ENCODE peak calls at places on chromosomes 2 and 18, in four cellular contexts. P, Y, Q and V are unnamed samples.

GRCh38 chr2:202877699-202878098 is 6.1 kb upstream of the ICA1L start:
- DNase-seq in Q (no peak), Y (no peak), P (no peak), V (no peak)

GRCh38 chr2:120670371-120670770 is 65.3 kb upstream of the GLI2 start:
- DNase-seq in P (no peak), Q (no peak), Y (no peak), V (no peak)

GRCh38 chr18:58659691-58660090 is 11.6 kb upstream of the MALT1 start:
- DNase-seq in P (no peak), Y (no peak), Q (no peak), V (no peak)

GRCh38 chr2:196076778-196077568 is 8.3 kb upstream of the DNAH7 start:
- DNase-seq in P (no peak), Q (no peak), Y (no peak), V (no peak)

GRCh38 chr2:226793615-226794014 is 6.0 kb downstream of the IRS1 start:
- DNase-seq in Q (no peak), P (no peak), Y (no peak), V (no peak)

GRCh38 chr2:221447310-221447709 is 124.8 kb downstream of the EPHA4 start:
- DNase-seq in P (no peak), Q (no peak), Y (no peak), V (peak; percentile 22)

GRCh38 chr2:61962095-61962984 is 56.9 kb downstream of the COMMD1 start:
- DNase-seq in P (no peak), Y (peak; percentile 40), Q (no peak), V (no peak)

GRCh38 chr18:59540819-59541218 is 156.4 kb downstream of the CCBE1 start:
- DNase-seq in P (peak; percentile 47), Y (no peak), Q (no peak), V (no peak)

GRCh38 chr2:232568161-232568560 is 17.7 kb downstream of the EIF4E2 start:
- DNase-seq in Y (no peak), P (peak; percentile 31), Q (peak; percentile 74), V (peak; percentile 53)

GRCh38 chr2:182784777-182785176 is 68.7 kb downstream of the DNAJC10 start:
- DNase-seq in Y (no peak), Q (no peak), P (no peak), V (no peak)

GRCh38 chr2:1898461-1899395 is 154.4 kb upstream of the PXDN start:
- DNase-seq in P (no peak), Q (no peak), Y (no peak), V (no peak)

GRCh38 chr2:230778350-230779140 is 65.9 kb downstream of the CAB39 start:
- DNase-seq in Q (no peak), Y (no peak), P (no peak), V (no peak)

GRCh38 chr2:241507430-241508239 is 749 bp downstream of the STK25 start:
- DNase-seq in P (no peak), Y (peak; percentile 39), Q (peak; percentile 59), V (no peak)

GRCh38 chr2:86293612-86294011 is 43.8 kb downstream of the REEP1 start:
- DNase-seq in P (no peak), Y (no peak), Q (no peak), V (no peak)

GRCh38 chr2:120436885-120437603 is 91.1 kb downstream of the INHBB start:
- DNase-seq in Q (peak; percentile 22), P (no peak), Y (no peak), V (no peak)

GRCh38 chr18:79903787-79904356 is 47.6 kb downstream of the SLC66A2 start:
- DNase-seq in Y (peak; percentile 3), Q (no peak), P (no peak), V (no peak)

GRCh38 chr2:239026711-239027430 is 179.0 kb downstream of the TWIST2 start:
- DNase-seq in Q (no peak), Y (no peak), P (no peak), V (no peak)

GRCh38 chr18:68847219-68847860 is 49.5 kb downstream of the CCDC102B start:
- DNase-seq in Y (no peak), Q (no peak), P (no peak), V (peak; percentile 13)

GRCh38 chr2:100623921-100624320 is 61.1 kb downstream of the PDCL3 start:
- DNase-seq in Y (no peak), Q (no peak), P (no peak), V (no peak)

GRCh38 chr2:116810645-116811044 is 1003.8 kb upstream of the DDX18 start:
- DNase-seq in Y (no peak), P (no peak), Q (no peak), V (no peak)

GRCh38 chr2:121095257-121096080 is 189.5 kb downstream of the TFCP2L1 start:
- DNase-seq in Q (peak; percentile 76), P (no peak), Y (peak; percentile 78), V (no peak)

GRCh38 chr2:178258916-178259315 is 64.6 kb downstream of the OSBPL6 start:
- DNase-seq in Y (no peak), P (no peak), Q (no peak), V (no peak)

GRCh38 chr2:10236571-10237391 is 65.9 kb upstream of the HPCAL1 start:
- DNase-seq in Q (no peak), P (no peak), Y (no peak), V (no peak)

GRCh38 chr2:109162999-109163398 is 34.0 kb downstream of the SH3RF3 start:
- DNase-seq in Q (no peak), P (no peak), Y (no peak), V (no peak)

GRCh38 chr2:236674646-236675045 is 105.0 kb downstream of the ACKR3 start:
- DNase-seq in Y (no peak), Q (no peak), P (no peak), V (no peak)

GRCh38 chr2:120771556-120772208 is 36.0 kb downstream of the GLI2 start:
- DNase-seq in Y (peak; percentile 32), Q (no peak), P (peak; percentile 71), V (no peak)

GRCh38 chr18:57950542-57950941 is 93.5 kb upstream of the NEDD4L start:
- DNase-seq in P (no peak), Q (no peak), Y (no peak), V (no peak)

GRCh38 chr2:111100087-111100764 is 20.5 kb upstream of the BCL2L11 start:
- DNase-seq in P (no peak), Y (no peak), Q (no peak), V (no peak)

GRCh38 chr2:7950035-7950612 is 731.7 kb upstream of the ID2 start:
- DNase-seq in Y (no peak), Q (no peak), P (no peak), V (no peak)

GRCh38 chr18:71951021-71951420 is 593.1 kb downstream of the CBLN2 start:
- DNase-seq in Q (no peak), Y (no peak), P (no peak), V (no peak)

GRCh38 chr2:103363639-103364038 is 601.8 kb downstream of the TMEM182 start:
- DNase-seq in Y (no peak), P (no peak), Q (no peak), V (no peak)

GRCh38 chr2:202566286-202566685 is 68.5 kb upstream of the FAM117B start:
- DNase-seq in P (no peak), Y (no peak), Q (no peak), V (no peak)

GRCh38 chr18:23115683-23116096 is 19.6 kb upstream of the CABLES1 start:
- DNase-seq in Q (no peak), Y (no peak), P (peak; percentile 89), V (peak; percentile 100)

GRCh38 chr2:191552036-191552435 is 125.9 kb upstream of the NABP1 start:
- DNase-seq in P (no peak), Q (no peak), Y (no peak), V (no peak)

GRCh38 chr18:75727479-75727878 is 300.0 kb upstream of the SMIM21 start:
- DNase-seq in Q (peak; percentile 56), P (no peak), Y (peak; percentile 14), V (no peak)

DNA sequence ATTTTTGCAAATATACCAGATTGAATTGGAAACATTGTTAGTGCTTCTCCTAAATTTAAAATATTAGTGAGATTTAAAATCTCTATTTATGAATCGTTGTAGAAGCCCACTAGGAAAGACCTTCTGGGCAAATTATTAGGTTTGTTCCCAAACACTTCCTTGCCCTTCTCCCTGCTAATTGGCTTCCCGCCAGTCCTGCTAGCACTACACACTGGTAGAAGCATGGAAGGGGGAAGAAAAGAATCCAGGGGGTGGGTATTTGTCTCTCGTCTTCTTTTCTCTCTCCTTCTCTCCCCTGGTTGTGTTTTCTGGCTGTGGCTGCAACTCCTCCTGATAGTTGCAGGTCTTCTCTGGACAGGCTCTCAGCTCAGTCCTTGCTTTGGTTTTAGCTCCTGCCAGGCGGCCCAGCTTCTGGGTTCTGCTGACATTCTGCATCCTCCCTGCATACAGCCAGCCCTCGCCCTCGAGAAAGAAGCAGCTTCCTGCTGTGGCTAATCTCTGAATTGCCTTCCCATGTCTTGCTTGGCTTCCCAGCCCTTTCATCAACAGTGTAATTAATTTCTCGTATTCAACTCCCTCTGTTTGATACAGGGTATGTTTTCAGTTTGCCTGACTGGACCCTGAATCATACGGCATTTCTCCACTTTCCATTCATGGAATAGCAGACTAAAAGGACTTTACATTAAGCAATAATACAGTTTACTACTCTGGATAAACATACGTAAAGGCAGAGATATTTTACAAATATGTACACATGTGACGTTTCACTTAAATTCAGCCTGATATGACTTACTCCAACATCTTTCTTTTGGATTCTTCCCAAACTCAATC is 6.9 kb upstream of the PARD3B start:
- DNase-seq in Q (peak; percentile 29), Y (no peak), P (peak; percentile 74), V (no peak)
- H3K4me3 ChIP-seq in Q (no peak overlapping the region), Y (no peak overlapping the region), P (peak overlapping the region; percentile 42), V (no peak overlapping the region)

GRCh38 chr2:197710424-197711042 is 5.4 kb downstream of the MARS2 start:
- DNase-seq in P (no peak), Q (no peak), Y (no peak), V (no peak)
- TF ChIP-seq CTCF in P (no peak), Q (no peak), Y (no peak), V (no peak)

GRCh38 chr2:49940616-49941015 is 786.3 kb upstream of the FSHR start:
- DNase-seq in P (no peak), Y (no peak), Q (no peak), V (no peak)
- H3K4me3 ChIP-seq in P (no peak overlapping the region), Y (no peak overlapping the region), Q (no peak overlapping the region), V (peak overlapping the region; percentile 2)

GRCh38 chr2:26521054-26521912 is 43.4 kb upstream of the OTOF start:
- DNase-seq in Y (peak; percentile 21), Q (peak; percentile 16), P (no peak), V (no peak)
- TF ChIP-seq CTCF in Y (peak; percentile 30), Q (peak; percentile 34), P (peak; percentile 7), V (peak; percentile 60)

DNA sequence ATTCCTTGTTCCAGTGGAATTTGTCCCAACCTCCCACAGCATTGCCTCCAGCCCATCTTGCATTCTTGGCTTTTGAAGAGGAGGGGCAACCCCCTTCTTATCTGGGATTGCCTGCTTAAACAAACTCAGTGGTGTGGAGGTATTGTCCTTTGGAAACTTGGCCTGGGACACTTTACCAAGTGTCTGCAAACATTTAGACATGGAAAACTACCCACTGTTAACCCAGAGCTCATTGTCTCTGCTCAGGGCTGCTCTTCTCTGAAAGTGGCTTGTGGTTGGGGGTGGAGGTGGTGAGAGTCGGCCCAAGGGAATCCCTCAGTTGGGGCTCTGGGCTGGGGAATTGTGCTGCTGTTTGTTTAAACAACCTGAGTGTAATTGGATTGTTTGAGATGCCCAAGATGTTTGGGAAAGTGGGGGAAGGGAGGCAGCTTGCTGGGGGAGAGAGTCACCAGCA is 178.3 kb upstream of the GATA6 start:
- DNase-seq in P (no peak), Y (no peak), Q (no peak), V (no peak)
- H3K4me3 ChIP-seq in P (no peak overlapping the region), Y (no peak overlapping the region), Q (no peak overlapping the region), V (no peak overlapping the region)